ENCODE peak calls at places on chromosomes 7 and 10, in nine cellular contexts. C, Q, E, O, J, V, H, K and W are unnamed samples.

GRCh38 chr10:6052247-6053221 is 9.6 kb downstream of the IL2RA start:
- DNase-seq in J (peak; percentile 53), E (no peak), Q (no peak), O (no peak), C (no peak), K (no peak), H (no peak), V (no peak), W (no peak)

GRCh38 chr7:137874390-137874789 is 27.6 kb upstream of the DGKI start:
- DNase-seq in C (peak; percentile 68), V (no peak), E (no peak), H (no peak), J (no peak), O (peak; percentile 96), K (no peak), Q (no peak), W (no peak)

GRCh38 chr10:79027147-79028055 is 41.4 kb upstream of the ZMIZ1 start:
- DNase-seq in K (no peak), E (peak; percentile 55), Q (peak; percentile 47), V (peak; percentile 64), O (no peak), J (no peak), C (no peak), H (peak; percentile 82), W (peak; percentile 45)

GRCh38 chr7:83355143-83355542 is 192.5 kb upstream of the PCLO start:
- DNase-seq in K (no peak), H (no peak), J (no peak), V (no peak), Q (no peak), C (no peak), O (no peak), E (no peak), W (no peak)

GRCh38 chr7:32583791-32584190 is 88.5 kb downstream of the AVL9 start:
- DNase-seq in J (no peak), K (no peak), E (no peak), H (no peak), Q (no peak), O (peak; percentile 80), V (no peak), C (peak; percentile 47), W (no peak)

GRCh38 chr7:94129443-94130140 is 125.4 kb upstream of the BET1 start:
- DNase-seq in Q (no peak), V (no peak), J (no peak), O (peak; percentile 91), E (no peak), C (peak; percentile 90), K (no peak), H (no peak), W (no peak)

GRCh38 chr7:118259115-118259514 is 34.6 kb downstream of the ANKRD7 start:
- DNase-seq in K (no peak), H (no peak), O (no peak), J (no peak), C (no peak), Q (no peak), V (no peak), E (no peak), W (no peak)

GRCh38 chr10:100713049-100713858 is 32.1 kb upstream of the PAX2 start:
- DNase-seq in Q (no peak), K (no peak), J (no peak), H (no peak), O (no peak), C (no peak), V (no peak), E (no peak), W (no peak)

GRCh38 chr7:1917221-1918062 is 247.4 kb downstream of the ELFN1 start:
- DNase-seq in O (peak; percentile 57), H (no peak), V (no peak), J (no peak), E (no peak), C (no peak), Q (peak; percentile 43), K (no peak), W (no peak)

GRCh38 chr7:74026406-74027123 is 1.4 kb upstream of the ELN start:
- DNase-seq in V (peak; percentile 91), H (peak; percentile 83), Q (peak; percentile 80), J (peak; percentile 86), O (peak; percentile 41), C (no peak), E (peak; percentile 87), K (peak; percentile 87), W (peak; percentile 89)

GRCh38 chr7:116955801-116956514 is 2.7 kb downstream of the ST7 start:
- DNase-seq in K (no peak), H (no peak), V (no peak), Q (no peak), O (peak; percentile 53), C (no peak), E (no peak), J (no peak), W (no peak)

GRCh38 chr10:127815147-127815546 is 77.6 kb downstream of the CLRN3 start:
- DNase-seq in Q (no peak), V (no peak), C (no peak), O (no peak), K (no peak), H (no peak), J (no peak), E (no peak), W (no peak)

GRCh38 chr10:10941106-10941505 is 76.6 kb upstream of the CELF2 start:
- DNase-seq in V (no peak), C (no peak), Q (no peak), K (no peak), J (no peak), E (no peak), O (no peak), H (no peak), W (no peak)

GRCh38 chr7:2190531-2190930 is 42.2 kb downstream of the MAD1L1 start:
- DNase-seq in H (no peak), O (peak; percentile 92), Q (no peak), K (no peak), J (no peak), C (no peak), V (no peak), E (no peak), W (no peak)

GRCh38 chr10:14926061-14926470 is 27.8 kb downstream of the DCLRE1C start:
- DNase-seq in E (no peak), H (no peak), C (no peak), V (no peak), O (no peak), J (no peak), K (no peak), Q (no peak), W (no peak)

GRCh38 chr7:30915751-30916150 is 4.1 kb downstream of the AQP1 start:
- DNase-seq in V (no peak), O (no peak), Q (peak; percentile 23), C (no peak), H (no peak), J (no peak), K (no peak), E (no peak), W (peak; percentile 76)

GRCh38 chr7:516216-516605 is 3.4 kb downstream of the PDGFA start:
- DNase-seq in O (no peak), K (no peak), J (no peak), E (no peak), Q (no peak), C (no peak), H (no peak), V (no peak), W (no peak)

GRCh38 chr10:13998090-13998838 is 332.5 kb downstream of the FRMD4A start:
- DNase-seq in V (peak; percentile 31), E (no peak), O (no peak), J (no peak), H (no peak), C (no peak), K (no peak), Q (no peak), W (no peak)

GRCh38 chr7:77863860-77864259 is 65.3 kb downstream of the PHTF2 start:
- DNase-seq in C (no peak), O (no peak), J (no peak), Q (no peak), E (no peak), K (no peak), H (no peak), V (no peak), W (no peak)

GRCh38 chr7:77862691-77863090 is 64.1 kb downstream of the PHTF2 start:
- DNase-seq in E (no peak), K (no peak), Q (no peak), C (no peak), J (no peak), O (no peak), H (no peak), V (no peak), W (no peak)

GRCh38 chr7:77858278-77858677 is 59.7 kb downstream of the PHTF2 start:
- DNase-seq in J (no peak), K (no peak), C (no peak), Q (no peak), V (no peak), O (no peak), H (no peak), E (no peak), W (no peak)

GRCh38 chr7:77855371-77856083 is 57.0 kb downstream of the PHTF2 start:
- DNase-seq in K (no peak), Q (no peak), C (no peak), E (peak; percentile 73), V (no peak), J (peak; percentile 41), O (peak; percentile 51), H (peak; percentile 51), W (no peak)

GRCh38 chr7:77859343-77859742 is 60.8 kb downstream of the PHTF2 start:
- DNase-seq in C (no peak), E (no peak), V (no peak), Q (no peak), O (no peak), J (no peak), K (no peak), H (no peak), W (no peak)
- H3K27ac ChIP-seq in C (no peak overlapping the region), E (no peak overlapping the region), V (no peak overlapping the region), Q (no peak overlapping the region), O (no peak overlapping the region), J (no peak overlapping the region), K (no peak overlapping the region), H (no peak overlapping the region), W (no peak overlapping the region)

GRCh38 chr7:12942599-12942998 is 255.2 kb downstream of the ARL4A start:
- DNase-seq in Q (no peak), K (no peak), J (no peak), E (no peak), V (no peak), O (peak; percentile 66), C (no peak), H (no peak), W (no peak)
- H3K27ac ChIP-seq in Q (no peak overlapping the region), K (no peak overlapping the region), J (no peak overlapping the region), E (no peak overlapping the region), V (no peak overlapping the region), O (no peak overlapping the region), C (no peak overlapping the region), H (peak overlapping the region; percentile 22), W (no peak overlapping the region)

DNA sequence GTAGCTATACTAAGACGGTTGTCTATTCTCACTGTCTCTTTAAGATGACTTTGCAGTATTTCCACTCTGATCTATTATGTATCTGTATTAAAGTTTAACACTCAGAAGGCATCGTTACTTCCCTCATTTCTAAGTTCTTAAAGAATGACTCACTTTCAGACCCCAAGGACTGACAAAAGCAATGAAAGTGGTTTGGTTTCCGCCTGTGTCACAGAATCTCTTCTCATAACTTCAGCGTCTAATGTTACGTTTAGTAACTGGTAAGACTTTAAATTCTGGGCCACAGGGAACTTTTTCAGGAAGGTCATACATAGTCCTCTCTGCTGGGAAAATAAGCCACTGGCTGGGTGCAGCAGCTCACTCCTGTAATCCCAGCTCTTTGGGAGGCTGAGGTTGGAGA is 892.0 kb upstream of the AUTS2 start:
- DNase-seq in H (no peak), V (no peak), C (peak; percentile 66), K (no peak), O (peak; percentile 98), E (no peak), J (no peak), Q (no peak), W (no peak)
- H3K27ac ChIP-seq in H (no peak overlapping the region), V (no peak overlapping the region), C (peak overlapping the region; percentile 86), K (no peak overlapping the region), O (peak overlapping the region; percentile 43), E (no peak overlapping the region), J (no peak overlapping the region), Q (no peak overlapping the region), W (no peak overlapping the region)

GRCh38 chr10:123009105-123009805 is 449 bp downstream of the ACADSB start:
- DNase-seq in J (peak; percentile 22), O (peak; percentile 6), V (peak; percentile 74), C (no peak), H (peak; percentile 50), E (peak; percentile 68), K (no peak), Q (peak; percentile 51), W (peak; percentile 76)
- H3K27ac ChIP-seq in J (peak overlapping the region; percentile 85), O (peak overlapping the region; percentile 69), V (peak overlapping the region; percentile 56), C (peak overlapping the region; percentile 32), H (peak overlapping the region; percentile 41), E (peak overlapping the region; percentile 82), K (peak overlapping the region; percentile 95), Q (peak overlapping the region; percentile 95), W (peak overlapping the region; percentile 45)